ENCODE peak calls at places on chromosomes 1 and 21, in five cellular contexts. J is Calu3, Z is ovary, T is foreskin fibroblast, I is keratinocyte. G is an unnamed sample.

GRCh38 chr1:11138952-11139351 is 39.3 kb upstream of the EXOSC10 start:
- DNase-seq in T (peak; percentile 70), Z (no peak), I (no peak), J (no peak), G (no peak)

GRCh38 chr1:236063919-236064673 is 794 bp downstream of the NID1 start:
- DNase-seq in T (peak; percentile 82), I (no peak), J (peak; percentile 47), Z (peak; percentile 74), G (no peak)

GRCh38 chr1:208935517-208936187 is 647.9 kb upstream of the CAMK1G start:
- DNase-seq in Z (no peak), T (peak; percentile 40), J (no peak), I (no peak), G (no peak)

GRCh38 chr1:31073044-31073443 is 7.5 kb upstream of the PUM1 start:
- DNase-seq in T (no peak), Z (no peak), I (no peak), J (no peak), G (no peak)

GRCh38 chr1:248695451-248696132 is 7.0 kb downstream of the OR14I1 start:
- DNase-seq in I (no peak), J (no peak), Z (no peak), T (peak; percentile 1), G (no peak)

GRCh38 chr1:214473392-214473791 is 78.0 kb downstream of the PTPN14 start:
- DNase-seq in I (no peak), J (no peak), T (peak; percentile 69), Z (no peak), G (no peak)

GRCh38 chr1:209434066-209434465 is 149.4 kb upstream of the CAMK1G start:
- DNase-seq in Z (no peak), I (no peak), J (no peak), T (peak; percentile 45), G (no peak)

GRCh38 chr1:33397125-33397506 is 33.8 kb downstream of the PHC2 start:
- DNase-seq in Z (no peak), I (no peak), J (no peak), T (no peak), G (no peak)

GRCh38 chr1:174466607-174467006 is 18.8 kb downstream of the GPR52 start:
- DNase-seq in I (no peak), T (no peak), J (no peak), Z (no peak), G (no peak)

GRCh38 chr1:201167625-201167991 is 13.3 kb upstream of the TMEM9 start:
- DNase-seq in T (no peak), Z (no peak), J (no peak), I (no peak), G (no peak)

GRCh38 chr1:81179239-81179638 is 621.5 kb upstream of the ADGRL2 start:
- DNase-seq in J (peak; percentile 44), I (peak; percentile 61), Z (no peak), T (peak; percentile 93), G (no peak)

GRCh38 chr1:61323681-61324328 is 241.4 kb downstream of the NFIA start:
- DNase-seq in I (no peak), T (no peak), J (no peak), Z (no peak), G (no peak)

GRCh38 chr1:966135-966602 is at the start of gene PLEKHN1:
- DNase-seq in J (peak; percentile 72), T (peak; percentile 76), Z (no peak), I (no peak), G (no peak)

GRCh38 chr1:59686574-59686973 is 128.2 kb upstream of the HOOK1 start:
- DNase-seq in J (no peak), T (no peak), Z (no peak), I (no peak), G (no peak)

GRCh38 chr1:39852214-39852791 is 31.0 kb downstream of the TRIT1 start:
- DNase-seq in I (no peak), Z (no peak), T (no peak), J (no peak), G (no peak)

GRCh38 chr1:235953801-235954200 is 87.1 kb upstream of the LYST start:
- DNase-seq in T (peak; percentile 88), I (no peak), J (no peak), Z (no peak), G (no peak)

GRCh38 chr1:1626207-1627141 is 5.5 kb upstream of the MMP23B start:
- DNase-seq in T (no peak), I (no peak), Z (no peak), J (no peak), G (no peak)

GRCh38 chr1:21152423-21153100 is 24.1 kb downstream of the EIF4G3 start:
- DNase-seq in I (no peak), T (peak; percentile 52), Z (no peak), J (no peak), G (no peak)

GRCh38 chr1:235835226-235835625 is 31.5 kb downstream of the LYST start:
- DNase-seq in J (no peak), T (peak; percentile 69), Z (peak; percentile 66), I (no peak), G (no peak)

GRCh38 chr1:101220906-101221305 is 15.9 kb upstream of the S1PR1 start:
- DNase-seq in I (no peak), Z (no peak), J (no peak), T (no peak), G (no peak)

GRCh38 chr1:100700586-100700985 is 19.0 kb upstream of the VCAM1 start:
- DNase-seq in T (no peak), Z (no peak), I (no peak), J (no peak), G (no peak)

GRCh38 chr1:77044133-77044849 is 174.9 kb downstream of the PIGK start:
- DNase-seq in I (peak; percentile 35), J (no peak), Z (no peak), T (peak; percentile 30), G (no peak)

GRCh38 chr1:184005506-184005905 is 32.0 kb downstream of the COLGALT2 start:
- DNase-seq in I (no peak), T (no peak), Z (no peak), J (no peak), G (no peak)

GRCh38 chr1:153375511-153375910 is at the start of gene S100A12:
- DNase-seq in I (no peak), J (peak; percentile 43), T (peak; percentile 87), Z (no peak), G (no peak)

GRCh38 chr1:14909920-14910466 is 243.6 kb upstream of the TMEM51 start:
- DNase-seq in Z (no peak), I (no peak), T (no peak), J (no peak), G (no peak)

GRCh38 chr1:14913475-14914155 is 239.9 kb upstream of the TMEM51 start:
- DNase-seq in J (no peak), Z (no peak), I (peak; percentile 52), T (no peak), G (no peak)

GRCh38 chr1:14912831-14913230 is 240.7 kb upstream of the TMEM51 start:
- DNase-seq in I (no peak), T (no peak), J (no peak), Z (no peak), G (no peak)

GRCh38 chr1:14909273-14909672 is 244.3 kb upstream of the TMEM51 start:
- DNase-seq in Z (no peak), J (no peak), I (no peak), T (no peak), G (no peak)

DNA sequence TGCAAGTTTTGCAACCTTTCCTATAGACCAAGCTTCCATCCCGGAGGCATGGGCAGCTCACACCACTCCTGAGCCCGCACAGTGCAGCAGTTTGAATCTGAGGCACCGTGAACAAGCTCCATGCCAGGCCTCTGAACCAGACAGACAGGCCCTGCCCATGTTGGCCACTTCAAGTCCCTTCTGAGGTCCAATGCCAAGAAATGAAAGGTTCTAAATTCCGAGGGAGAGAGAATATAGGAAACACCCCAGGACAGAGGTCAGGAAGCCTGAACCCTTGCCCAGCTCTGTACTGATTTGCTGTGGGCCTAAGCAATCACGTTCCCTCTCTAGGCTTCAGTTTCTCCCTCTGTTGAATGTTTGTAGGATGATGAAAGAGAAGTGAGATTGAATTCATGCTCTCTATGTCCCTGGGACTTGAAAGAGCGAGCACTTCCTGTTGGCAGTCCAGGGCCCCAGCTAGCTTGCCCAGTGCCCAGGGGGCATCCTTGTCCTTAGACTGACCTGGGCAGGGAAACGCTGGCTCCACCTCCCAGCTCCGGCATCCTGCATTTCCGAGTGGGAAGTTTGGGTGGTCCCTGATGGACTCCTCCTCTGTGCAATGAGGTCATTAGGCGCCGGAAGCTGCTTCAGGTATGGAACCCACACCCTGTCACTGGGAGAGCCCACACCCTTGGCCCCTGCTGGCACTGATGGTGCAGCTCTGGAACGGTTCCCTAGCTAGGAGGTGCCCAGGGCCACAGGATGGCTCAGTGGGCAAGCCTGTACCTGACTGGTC is 242.4 kb upstream of the TMEM51 start:
- DNase-seq in T (peak; percentile 34), J (no peak), Z (no peak), I (peak; percentile 82), G (no peak)
- TF ChIP-seq CTCF in T (no peak), J (no peak), Z (no peak), I (no peak), G (no peak)

DNA sequence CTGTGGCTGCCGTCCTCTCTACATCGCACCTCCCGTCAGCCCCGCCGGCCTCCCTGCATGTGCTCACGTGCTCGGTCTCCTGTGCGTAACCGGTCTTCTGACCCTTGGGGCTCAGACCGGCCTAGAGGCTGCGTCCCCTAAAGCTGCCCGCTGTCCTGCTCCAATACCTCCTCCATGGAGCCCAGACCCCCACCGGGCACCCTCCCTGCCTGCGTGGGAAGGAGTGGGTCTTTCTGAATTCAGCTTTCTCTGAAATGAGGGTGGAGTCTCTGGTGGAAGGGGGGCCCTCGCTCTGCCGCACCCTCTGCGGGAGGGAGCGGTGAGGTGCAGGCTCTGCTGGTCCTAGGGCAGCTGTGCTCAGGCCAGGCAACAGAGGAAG is 18.7 kb upstream of the POFUT2 start:
- DNase-seq in T (no peak), I (no peak), Z (no peak), J (no peak), G (no peak)
- TF ChIP-seq CTCF in T (no peak), I (no peak), Z (no peak), J (no peak), G (no peak)

DNA sequence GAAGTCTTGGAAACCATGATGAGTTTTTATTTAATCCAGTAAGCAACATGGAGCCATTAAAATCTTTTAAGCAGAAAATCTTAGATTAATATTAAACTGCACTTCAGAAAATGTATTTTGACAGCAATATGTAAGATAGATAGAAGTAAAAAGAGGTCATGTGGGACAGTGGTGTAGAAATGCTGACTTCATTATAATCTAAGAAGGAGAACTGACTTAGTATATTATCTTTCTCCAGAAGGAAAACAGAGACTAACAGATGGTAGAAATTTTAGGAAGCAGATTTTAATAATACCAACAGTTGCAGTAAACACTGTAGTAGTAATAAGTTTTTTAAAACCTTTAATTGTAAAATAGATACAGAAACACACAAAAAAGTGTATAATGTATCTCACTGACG is 272.9 kb downstream of the TPR start:
- DNase-seq in T (no peak), J (no peak), I (no peak), Z (no peak), G (no peak)
- TF ChIP-seq CTCF in T (no peak), J (no peak), I (no peak), Z (no peak), G (no peak)

GRCh38 chr1:212733109-212733508 is 33.5 kb upstream of the BATF3 start:
- DNase-seq in Z (no peak), I (no peak), T (no peak), J (no peak), G (no peak)
- TF ChIP-seq CTCF in Z (no peak), I (no peak), T (no peak), J (no peak), G (no peak)

GRCh38 chr1:27891196-27891889 is 19.0 kb downstream of the THEMIS2 start:
- DNase-seq in I (no peak), Z (no peak), T (no peak), J (no peak), G (no peak)
- TF ChIP-seq CTCF in I (no peak), Z (no peak), T (no peak), J (no peak), G (no peak)